ENCODE peak calls at places on chromosomes 7 and 10, in nine cellular contexts. R is cardiac muscle cell; I is thoracic aorta; W is lung; Y is breast epithelium; F is PC-3; G is sigmoid colon; L is CD8-positive, alpha-beta memory T cell; V is heart right ventricle. P is an unnamed sample. For H3K4me1 and H3K27me3, the result is how much of the 10 kb centered on the place peaks cover.

GRCh38 chr7:38374507-38374906 is 101.1 kb upstream of the TARP start:
- DNase-seq in R (peak), I (no peak), W (no peak), Y (no peak), F (peak), G (no peak), L (peak), V (no peak), P (no peak)

GRCh38 chr10:35912615-35913170 is 270.6 kb upstream of the FZD8 start:
- DNase-seq in R (no peak), I (no peak), W (no peak), Y (no peak), F (peak), G (no peak), L (no peak), V (no peak), P (no peak)

GRCh38 chr10:6314620-6315205 is 112.0 kb downstream of the PFKFB3 start:
- DNase-seq in R (no peak), I (no peak), W (peak), Y (no peak), F (peak), G (no peak), L (no peak), V (no peak), P (no peak)

GRCh38 chr10:101110856-101111523 is 20.1 kb upstream of the TLX1 start:
- DNase-seq in R (no peak), I (no peak), W (no peak), Y (no peak), F (peak), G (no peak), L (no peak), V (no peak), P (no peak)

GRCh38 chr10:44786451-44786850 is 124.7 kb upstream of the TMEM72 start:
- DNase-seq in R (no peak), I (no peak), W (no peak), Y (no peak), F (no peak), G (no peak), L (no peak), V (no peak), P (peak)

GRCh38 chr10:123044391-123044790 is 35.6 kb downstream of the ACADSB start:
- DNase-seq in R (no peak), I (no peak), W (no peak), Y (no peak), F (peak), G (no peak), L (no peak), V (no peak), P (no peak)

GRCh38 chr7:68406480-68406879 is 1191.8 kb upstream of the AUTS2 start:
- DNase-seq in R (no peak), I (no peak), W (no peak), Y (no peak), F (no peak), G (no peak), L (no peak), V (no peak), P (no peak)

GRCh38 chr7:34904987-34905386 is 132.3 kb downstream of the DPY19L1 start:
- DNase-seq in R (no peak), I (no peak), W (no peak), Y (no peak), F (no peak), G (no peak), L (no peak), V (no peak), P (no peak)

GRCh38 chr10:117170244-117170643 is 27.0 kb upstream of the KCNK18 start:
- DNase-seq in R (no peak), I (no peak), W (no peak), Y (no peak), F (no peak), G (no peak), L (no peak), V (no peak), P (no peak)

GRCh38 chr7:73828107-73828803 is 2.5 kb upstream of the CLDN4 start:
- DNase-seq in R (no peak), I (no peak), W (no peak), Y (no peak), F (peak), G (no peak), L (no peak), V (no peak), P (peak)

GRCh38 chr10:14565199-14565598 is 209.5 kb downstream of the FAM107B start:
- DNase-seq in R (no peak), I (no peak), W (no peak), Y (no peak), F (no peak), G (no peak), L (no peak), V (no peak), P (no peak)

GRCh38 chr10:88428442-88428841 is 154.7 kb downstream of the RNLS start:
- DNase-seq in R (no peak), I (no peak), W (no peak), Y (no peak), F (no peak), G (no peak), L (no peak), V (no peak), P (no peak)

GRCh38 chr7:130943336-130943901 is 209.4 kb upstream of the KLF14 start:
- DNase-seq in R (no peak), I (no peak), W (no peak), Y (no peak), F (peak), G (no peak), L (no peak), V (no peak), P (no peak)

GRCh38 chr7:66140924-66141323 is 26.3 kb downstream of the CRCP start:
- DNase-seq in R (peak), I (no peak), W (peak), Y (peak), F (peak), G (peak), L (no peak), V (peak), P (peak)

GRCh38 chr10:101140084-101140949 is 9.2 kb downstream of the TLX1 start:
- DNase-seq in R (no peak), I (no peak), W (no peak), Y (no peak), F (no peak), G (no peak), L (no peak), V (no peak), P (no peak)

GRCh38 chr10:28432210-28432676 is 100.7 kb upstream of the WAC start:
- DNase-seq in R (peak), I (no peak), W (peak), Y (peak), F (peak), G (peak), L (peak), V (peak), P (peak)

GRCh38 chr10:92678196-92678595 is 11.6 kb upstream of the HHEX start:
- DNase-seq in R (no peak), I (no peak), W (no peak), Y (no peak), F (no peak), G (no peak), L (no peak), V (no peak), P (no peak)

GRCh38 chr7:127850195-127850594 is 181.0 kb downstream of the LRRC4 start:
- DNase-seq in R (no peak), I (no peak), W (no peak), Y (no peak), F (no peak), G (no peak), L (no peak), V (no peak), P (no peak)

GRCh38 chr7:124100190-124100589 is 67.3 kb upstream of the TMEM229A start:
- DNase-seq in R (no peak), I (no peak), W (no peak), Y (no peak), F (no peak), G (no peak), L (no peak), V (no peak), P (no peak)

GRCh38 chr10:90614631-90615030 is 243.2 kb downstream of the HTR7 start:
- DNase-seq in R (no peak), I (no peak), W (no peak), Y (no peak), F (no peak), G (no peak), L (no peak), V (no peak), P (no peak)

GRCh38 chr7:212754-213153 is 20.4 kb downstream of the FAM20C start:
- DNase-seq in R (no peak), I (no peak), W (no peak), Y (no peak), F (no peak), G (no peak), L (no peak), V (no peak), P (no peak)

GRCh38 chr7:21844742-21845141 is 101.0 kb downstream of the CDCA7L start:
- DNase-seq in R (no peak), I (no peak), W (no peak), Y (no peak), F (no peak), G (no peak), L (no peak), V (no peak), P (no peak)

GRCh38 chr7:5452937-5453540 is 29.4 kb upstream of the TNRC18 start:
- DNase-seq in R (no peak), I (no peak), W (no peak), Y (no peak), F (no peak), G (no peak), L (no peak), V (no peak), P (no peak)

GRCh38 chr7:76316984-76317781 is 14.7 kb downstream of the HSPB1 start:
- DNase-seq in R (no peak), I (no peak), W (no peak), Y (no peak), F (no peak), G (no peak), L (no peak), V (no peak), P (peak)

GRCh38 chr7:43669286-43670081 is 59.8 kb downstream of the COA1 start:
- DNase-seq in R (no peak), I (no peak), W (no peak), Y (no peak), F (no peak), G (no peak), L (peak), V (no peak), P (no peak)

GRCh38 chr7:110534241-110534931 is 556.5 kb upstream of the LRRN3 start:
- DNase-seq in R (peak), I (no peak), W (no peak), Y (peak), F (no peak), G (no peak), L (no peak), V (no peak), P (no peak)

DNA sequence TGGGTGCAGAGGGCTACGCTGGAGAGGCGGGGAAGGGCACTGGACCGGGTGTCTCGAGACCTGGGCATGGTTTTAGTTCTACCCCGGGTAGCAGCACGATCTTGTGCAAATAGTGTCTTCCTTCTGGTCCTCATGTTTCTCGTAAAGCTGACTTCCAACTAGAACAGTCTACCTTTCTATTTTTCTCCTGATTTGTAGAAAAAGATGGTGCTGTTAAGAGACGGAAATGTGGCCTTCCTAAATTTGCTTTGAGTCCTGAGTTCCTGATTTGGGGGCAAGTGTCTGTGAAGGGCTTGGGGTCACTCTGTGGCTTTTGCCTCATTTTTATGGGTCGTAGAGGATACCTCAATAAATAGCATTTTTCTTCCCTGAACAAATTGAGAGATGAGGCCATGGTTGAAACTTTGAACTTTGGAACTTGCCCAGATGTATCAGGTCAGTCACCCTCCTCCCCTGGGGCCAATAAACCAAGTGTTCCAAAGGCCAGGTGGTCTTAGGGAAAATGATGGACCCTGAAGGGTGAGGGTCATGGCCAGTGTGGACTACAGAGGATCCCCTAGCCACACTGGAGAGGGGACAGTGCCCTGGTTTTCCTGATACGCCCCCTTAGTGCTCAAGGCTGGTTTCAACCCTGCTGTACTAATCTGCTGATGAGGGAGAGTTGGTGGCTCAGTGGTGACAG is 45.2 kb downstream of the GRK5 start:
- DNase-seq in R (no peak), I (no peak), W (no peak), Y (no peak), F (no peak), G (no peak), L (no peak), V (no peak), P (no peak)
- H3K4me1 ChIP-seq in R (under half), I (half or more), W (under half), Y (under half), F (half or more), G (half or more), L (under half), V (half or more), P (under half)

DNA sequence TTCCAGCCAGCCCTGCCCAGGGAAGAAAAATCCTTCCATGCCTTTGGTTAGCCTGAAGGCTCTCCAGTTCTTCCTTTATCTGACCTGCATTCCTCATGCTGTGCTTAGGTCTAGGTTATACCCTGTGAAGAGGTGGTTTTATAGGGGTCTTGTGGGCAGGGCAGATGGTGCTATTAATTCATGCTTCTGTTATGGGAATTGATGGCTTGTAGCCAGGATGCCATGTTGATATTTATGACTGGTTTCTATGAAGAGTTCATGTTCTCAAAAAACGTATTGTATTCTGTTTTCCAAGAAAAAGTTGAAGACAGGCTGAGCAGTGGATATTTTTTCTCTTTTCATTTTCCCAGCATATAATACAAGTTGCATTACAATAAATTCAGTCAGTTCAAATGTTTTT is 322.7 kb downstream of the LRMDA start:
- DNase-seq in R (no peak), I (no peak), W (no peak), Y (no peak), F (no peak), G (no peak), L (no peak), V (no peak), P (no peak)
- H3K27me3 ChIP-seq in R (under half), I (under half), W (under half), Y (under half), F (half or more), G (under half), L (under half), V (under half), P (under half)

DNA sequence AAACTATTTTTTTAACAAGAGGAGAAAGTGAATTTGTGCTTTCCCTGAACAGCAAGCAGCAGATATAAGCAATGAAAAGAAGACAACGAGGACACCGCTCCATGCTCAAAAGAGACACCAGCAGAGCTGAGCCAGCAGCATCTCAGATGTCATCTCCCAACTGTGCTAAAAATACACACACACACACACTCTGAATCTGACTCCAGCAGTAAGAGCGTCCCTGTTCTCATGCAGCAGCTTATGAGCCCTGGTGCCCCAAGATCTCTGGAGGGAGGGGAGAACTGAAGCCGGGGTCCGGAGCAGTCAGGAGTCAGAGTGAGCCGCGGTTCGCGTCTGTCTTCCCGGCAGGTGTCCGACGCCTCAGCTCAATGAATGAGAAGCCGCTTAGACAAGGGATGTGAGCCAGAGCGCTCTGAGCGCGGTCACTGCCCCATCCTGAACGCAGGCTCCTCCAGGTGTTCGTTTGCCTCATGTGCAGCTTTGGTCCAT is 49.2 kb downstream of the SVIL start:
- DNase-seq in R (no peak), I (no peak), W (peak), Y (no peak), F (peak), G (no peak), L (no peak), V (no peak), P (no peak)
- H3K27ac ChIP-seq in R (peak), I (peak), W (peak), Y (no peak), F (no peak), G (peak), L (no peak), V (peak), P (no peak)

DNA sequence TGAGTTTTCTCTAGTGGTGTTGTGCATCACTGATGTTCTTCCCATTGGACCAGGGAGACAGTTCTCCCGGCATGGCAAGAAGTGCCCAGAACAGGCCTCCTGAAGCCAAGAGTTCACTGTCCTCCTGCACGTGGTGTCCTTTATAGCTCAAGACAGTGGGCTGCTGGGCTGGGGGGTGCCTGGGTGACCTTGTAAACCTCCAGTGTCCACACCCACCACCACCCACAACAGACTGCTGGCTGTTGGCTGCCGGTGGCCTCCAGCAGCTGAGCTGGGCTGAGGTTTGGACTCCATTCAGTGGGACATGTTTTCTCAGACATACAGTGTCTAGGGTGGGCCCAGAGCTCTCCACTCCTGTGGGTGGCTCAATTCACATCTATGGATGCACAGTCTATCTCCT is 42.2 kb downstream of the HK1 start:
- DNase-seq in R (no peak), I (no peak), W (no peak), Y (no peak), F (no peak), G (no peak), L (no peak), V (no peak), P (no peak)
- H3K4me1 ChIP-seq in R (under half), I (half or more), W (under half), Y (under half), F (under half), G (half or more), L (under half), V (under half), P (under half)

DNA sequence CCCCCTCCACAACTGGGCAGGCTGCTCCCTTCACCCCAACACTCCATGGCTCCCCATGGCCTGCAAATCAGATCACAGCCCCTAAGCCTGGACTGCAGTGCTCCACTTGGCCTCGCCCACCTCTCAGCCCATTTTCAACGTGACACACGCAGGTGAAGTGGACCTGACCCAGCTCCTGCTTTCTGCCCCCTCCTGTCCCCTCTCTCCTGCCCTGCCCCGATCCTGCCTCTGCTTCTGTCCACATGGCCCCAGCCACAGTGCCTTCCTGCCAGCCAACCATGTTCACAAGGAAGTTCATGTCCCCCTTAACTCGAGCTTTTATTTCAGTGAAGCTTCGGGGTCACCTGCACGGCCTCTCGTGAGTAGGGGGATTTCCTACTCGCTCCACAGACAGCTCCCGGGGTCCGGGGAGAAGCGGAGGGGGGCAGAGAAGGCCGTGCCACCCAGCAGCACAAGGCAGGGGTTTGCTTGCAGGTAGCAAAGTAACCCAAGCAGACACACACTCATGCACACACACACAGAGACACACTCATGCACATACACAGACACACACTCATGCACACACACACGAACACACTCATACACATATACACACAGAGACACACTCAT is 537.5 kb downstream of the DNAJB6 start:
- DNase-seq in R (no peak), I (no peak), W (no peak), Y (no peak), F (no peak), G (no peak), L (no peak), V (no peak), P (no peak)
- H3K27me3 ChIP-seq in R (under half), I (under half), W (under half), Y (under half), F (under half), G (under half), L (under half), V (under half), P (under half)

DNA sequence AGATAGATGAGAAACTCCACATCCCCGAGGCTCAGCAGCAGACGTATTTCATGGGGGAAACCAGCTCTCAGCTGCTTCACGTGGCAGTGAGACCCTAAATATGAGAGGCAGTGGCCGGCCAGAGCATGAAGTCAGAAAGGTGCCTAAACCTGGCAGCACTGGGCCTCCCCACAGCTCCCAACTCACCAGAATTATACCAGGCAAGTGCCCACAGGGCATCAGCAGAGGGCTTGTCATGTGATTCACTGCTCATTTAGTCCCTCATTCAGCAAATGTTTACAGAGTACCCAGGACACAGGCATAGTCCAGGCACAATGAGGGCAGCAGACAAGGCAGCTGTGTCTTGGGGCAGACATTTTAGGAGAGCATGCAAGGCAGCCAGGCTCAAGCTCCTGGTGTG is 212.6 kb downstream of the PTPRN2 start:
- DNase-seq in R (no peak), I (no peak), W (no peak), Y (no peak), F (peak), G (peak), L (no peak), V (no peak), P (no peak)
- H3K27ac ChIP-seq in R (no peak), I (no peak), W (no peak), Y (no peak), F (peak), G (no peak), L (no peak), V (no peak), P (no peak)

DNA sequence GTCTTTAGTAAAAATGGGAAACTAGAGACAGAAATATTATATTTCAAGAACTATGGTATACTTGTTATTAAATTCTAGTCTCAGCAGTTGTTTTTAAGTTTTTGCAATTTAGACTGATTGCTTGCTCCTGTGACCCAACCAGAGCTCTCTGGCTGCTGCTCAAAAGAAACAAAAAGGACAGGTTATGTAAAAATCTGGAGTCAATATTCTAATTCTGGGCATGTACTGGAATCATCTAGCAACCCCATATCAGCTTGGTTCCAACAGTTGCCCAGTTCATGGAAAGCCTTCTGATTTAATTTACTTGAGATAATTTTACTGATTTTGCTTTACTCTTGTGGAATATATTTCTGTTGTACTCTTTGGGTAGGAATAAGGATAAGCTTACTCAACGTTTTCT is 10.3 kb downstream of the KCP start:
- DNase-seq in R (no peak), I (no peak), W (no peak), Y (no peak), F (no peak), G (no peak), L (no peak), V (no peak), P (no peak)
- H3K4me1 ChIP-seq in R (under half), I (under half), W (under half), Y (under half), F (under half), G (under half), L (under half), V (under half), P (under half)

GRCh38 chr10:22341190-22341935 is 3.9 kb upstream of the SPAG6 start:
- DNase-seq in R (peak), I (no peak), W (no peak), Y (no peak), F (no peak), G (no peak), L (no peak), V (no peak), P (peak)
- H3K27me3 ChIP-seq in R (half or more), I (half or more), W (under half), Y (under half), F (under half), G (half or more), L (half or more), V (half or more), P (under half)

P was measured in body of pancreas.